ENCODE peak calls at places on chromosomes 2 and 18, in seven cellular contexts. Z is A549; I is D341Med; U is activated T-cell treated with anti-CD3 and anti-CD28 coated beads, Interleukin-2, amount 50 U/mL, for 24 hours; C is T-helper 1 cell; K is trophoblast cell; E is activated CD8-positive, alpha-beta memory T cell treated with anti-CD3 and anti-CD28 coated beads for 1 hour. Y is an unnamed sample.

GRCh38 chr18:2448565-2449151 is 122.6 kb downstream of the METTL4 start:
- DNase-seq in Z (no peak), I (no peak), E (no peak), U (no peak), C (no peak), K (no peak), Y (no peak)

GRCh38 chr2:133194068-133194655 is 374.1 kb downstream of the NCKAP5 start:
- DNase-seq in I (no peak), C (no peak), K (no peak), E (no peak), U (no peak), Z (peak), Y (no peak)

GRCh38 chr2:96180002-96180401 is 28.6 kb downstream of the STARD7 start:
- DNase-seq in K (no peak), Z (no peak), U (no peak), C (no peak), I (no peak), E (no peak), Y (no peak)

GRCh38 chr18:32588191-32588590 is 117.5 kb upstream of the GAREM1 start:
- DNase-seq in Z (no peak), C (no peak), U (no peak), E (no peak), I (no peak), K (peak), Y (no peak)

GRCh38 chr2:162244559-162245031 is 1.4 kb upstream of the FAP start:
- DNase-seq in E (no peak), K (peak), I (no peak), U (no peak), C (no peak), Z (peak), Y (no peak)

GRCh38 chr2:236582968-236583367 is 13.3 kb downstream of the ACKR3 start:
- DNase-seq in Z (no peak), C (no peak), E (no peak), I (no peak), K (no peak), U (no peak), Y (no peak)

GRCh38 chr2:177572236-177572671 is 179.7 kb downstream of the AGPS start:
- DNase-seq in E (no peak), Z (no peak), I (peak), C (no peak), K (no peak), U (no peak), Y (no peak)

GRCh38 chr2:27640722-27641245 is 11.9 kb downstream of the GPN1 start:
- DNase-seq in C (no peak), I (no peak), U (no peak), Z (no peak), K (no peak), E (no peak), Y (no peak)

GRCh38 chr2:71683070-71683469 is 229.7 kb downstream of the DYSF start:
- DNase-seq in U (no peak), I (no peak), Z (no peak), C (no peak), E (no peak), K (no peak), Y (no peak)

GRCh38 chr2:66897676-66898280 is 462.9 kb downstream of the MEIS1 start:
- DNase-seq in C (no peak), K (no peak), I (no peak), E (no peak), Z (no peak), U (no peak), Y (no peak)

GRCh38 chr2:241846406-241846805 is 12.3 kb downstream of the PDCD1 start:
- DNase-seq in C (no peak), Z (no peak), K (no peak), I (no peak), U (no peak), E (no peak), Y (no peak)

GRCh38 chr2:55232863-55233657 is 572 bp downstream of the RPS27A start:
- DNase-seq in E (peak), U (peak), I (peak), C (peak), Z (peak), K (peak), Y (no peak)

GRCh38 chr2:173589604-173590277 is 235.1 kb downstream of the CDCA7 start:
- DNase-seq in Z (peak), E (no peak), K (peak), I (no peak), C (no peak), U (no peak), Y (no peak)

GRCh38 chr2:120606280-120606679 is 129.4 kb upstream of the GLI2 start:
- DNase-seq in E (no peak), K (no peak), I (no peak), U (no peak), Z (no peak), C (no peak), Y (no peak)

GRCh38 chr2:105857076-105857740 is 112.5 kb downstream of the NCK2 start:
- DNase-seq in E (no peak), I (no peak), K (no peak), C (peak), Z (no peak), U (no peak), Y (no peak)

GRCh38 chr2:74206180-74206688 is 7.8 kb downstream of the MTHFD2 start:
- DNase-seq in K (no peak), U (peak), I (no peak), C (no peak), E (peak), Z (no peak), Y (peak)

GRCh38 chr18:61710082-61710620 is 182.7 kb downstream of the RNF152 start:
- DNase-seq in K (no peak), E (no peak), Z (no peak), C (no peak), I (no peak), U (no peak), Y (no peak)

GRCh38 chr18:22309191-22309590 is 108.5 kb downstream of the CTAGE1 start:
- DNase-seq in U (no peak), C (no peak), I (no peak), K (peak), E (no peak), Z (no peak), Y (no peak)

GRCh38 chr2:134592380-134592779 is 126.4 kb downstream of the TMEM163 start:
- DNase-seq in U (no peak), Z (no peak), C (no peak), I (no peak), K (no peak), E (no peak), Y (no peak)

GRCh38 chr18:8277270-8277669 is 332.0 kb upstream of the RAB12 start:
- DNase-seq in U (no peak), K (no peak), I (no peak), Z (no peak), E (no peak), C (no peak), Y (no peak)

GRCh38 chr18:3449702-3450357 is at the start of gene TGIF1:
- DNase-seq in K (peak), Z (peak), C (peak), I (peak), E (peak), U (no peak), Y (no peak)

GRCh38 chr2:239195992-239196391 is 204.8 kb downstream of the HDAC4 start:
- DNase-seq in K (no peak), U (no peak), I (no peak), C (no peak), Z (no peak), E (no peak), Y (no peak)

GRCh38 chr2:235264512-235264911 is 229.3 kb upstream of the AGAP1 start:
- DNase-seq in C (no peak), K (no peak), Z (no peak), U (no peak), E (no peak), I (no peak), Y (no peak)

GRCh38 chr2:237474511-237474911 is 12.5 kb upstream of the MLPH start:
- DNase-seq in C (no peak), E (no peak), I (no peak), K (no peak), Z (no peak), U (no peak), Y (no peak)

GRCh38 chr18:78927156-78927555 is 52.5 kb upstream of the SALL3 start:
- DNase-seq in Z (no peak), K (no peak), C (no peak), I (no peak), E (no peak), U (no peak), Y (no peak)

GRCh38 chr2:158473719-158474392 is 17.1 kb downstream of the PKP4 start:
- DNase-seq in U (no peak), C (no peak), I (no peak), K (no peak), E (no peak), Z (no peak), Y (no peak)

GRCh38 chr2:216740557-216741222 is 45.3 kb upstream of the IGFBP5 start:
- DNase-seq in E (no peak), C (no peak), Z (no peak), I (no peak), U (no peak), K (no peak), Y (no peak)

GRCh38 chr2:183505911-183506310 is 381.7 kb downstream of the NUP35 start:
- DNase-seq in K (no peak), E (no peak), C (no peak), Z (no peak), U (no peak), I (no peak), Y (no peak)

GRCh38 chr2:217954971-217955740 is 47.6 kb downstream of the TNS1 start:
- DNase-seq in C (no peak), Z (no peak), K (peak), U (no peak), E (no peak), I (no peak), Y (no peak)

GRCh38 chr2:126799306-126799705 is 99.4 kb upstream of the TEX51 start:
- DNase-seq in I (no peak), U (no peak), C (no peak), E (no peak), K (no peak), Z (no peak), Y (no peak)

GRCh38 chr2:159936471-159936870 is 125.9 kb downstream of the PLA2R1 start:
- DNase-seq in Z (peak), E (no peak), C (no peak), I (no peak), K (no peak), U (no peak), Y (no peak)

GRCh38 chr2:75587954-75588587 is 27.3 kb upstream of the EVA1A start:
- DNase-seq in K (no peak), Z (no peak), C (no peak), I (no peak), E (no peak), U (no peak), Y (peak)

GRCh38 chr2:238107525-238108422 is 7.6 kb downstream of the ESPNL start:
- DNase-seq in K (peak), Z (no peak), U (no peak), C (no peak), I (peak), E (no peak), Y (no peak)

GRCh38 chr2:68466361-68466777 is 725 bp downstream of the FBXO48 start:
- DNase-seq in I (no peak), U (peak), Z (peak), K (peak), C (peak), E (peak), Y (peak)

GRCh38 chr2:152471499-152471898 is 136.5 kb downstream of the FMNL2 start:
- DNase-seq in C (no peak), I (no peak), K (no peak), U (no peak), E (no peak), Z (no peak), Y (no peak)

GRCh38 chr2:108906403-108907077 is 82.5 kb downstream of the EDAR start:
- DNase-seq in C (no peak), U (no peak), E (no peak), I (peak), Z (no peak), K (no peak), Y (no peak)